ENCODE peak calls at places on chromosomes 16 and 17, in nine cellular contexts. B, M, D, C, R, H, Y, N and J are unnamed samples. For H3K4me1, the result is how much of the 10 kb centered on the place peaks cover.

GRCh38 chr17:36994438-36994837 is 45.7 kb downstream of the AATF start:
- DNase-seq in H (no peak), N (no peak), R (no peak), B (no peak), Y (no peak), C (no peak), D (no peak), M (peak), J (no peak)

GRCh38 chr17:38815576-38816193 is 9.4 kb downstream of the CWC25 start:
- DNase-seq in B (no peak), C (no peak), D (no peak), N (no peak), Y (peak), H (peak), R (no peak), M (peak), J (no peak)

GRCh38 chr17:16974569-16975265 is 2.8 kb upstream of the TNFRSF13B start:
- DNase-seq in R (no peak), C (no peak), M (no peak), D (peak), B (no peak), N (no peak), H (peak), Y (no peak), J (no peak)

GRCh38 chr16:58464047-58464915 is 35.7 kb upstream of the NDRG4 start:
- DNase-seq in R (no peak), D (no peak), M (peak), Y (peak), N (peak), C (peak), B (no peak), H (peak), J (peak)

GRCh38 chr17:60457148-60457547 is 34.9 kb downstream of the CHCT1 start:
- DNase-seq in R (no peak), N (no peak), H (no peak), C (no peak), D (no peak), Y (no peak), B (no peak), M (no peak), J (no peak)

GRCh38 chr16:3971706-3972105 is 91.2 kb upstream of the CREBBP start:
- DNase-seq in D (no peak), B (no peak), H (no peak), C (no peak), Y (no peak), R (no peak), N (no peak), M (no peak), J (no peak)

GRCh38 chr16:56346131-56346890 is 79.0 kb downstream of the AMFR start:
- DNase-seq in H (no peak), M (no peak), C (no peak), D (no peak), B (no peak), Y (no peak), N (no peak), R (no peak), J (no peak)

GRCh38 chr16:47848481-47849109 is 307.2 kb downstream of the ABCC12 start:
- DNase-seq in B (no peak), R (no peak), M (peak), N (no peak), C (peak), D (no peak), Y (peak), H (peak), J (no peak)

GRCh38 chr16:51535591-51535990 is 384.5 kb upstream of the SALL1 start:
- DNase-seq in N (no peak), C (peak), D (no peak), R (no peak), H (no peak), B (no peak), Y (no peak), M (no peak), J (no peak)

GRCh38 chr16:61929801-61930200 is 106.4 kb downstream of the CDH8 start:
- DNase-seq in N (no peak), D (no peak), Y (no peak), B (no peak), H (peak), C (no peak), R (no peak), M (no peak), J (no peak)

GRCh38 chr16:2691491-2692248 is 9.3 kb downstream of the KCTD5 start:
- DNase-seq in Y (no peak), N (peak), B (no peak), M (no peak), R (no peak), C (no peak), H (no peak), D (no peak), J (no peak)
- H3K4me2 ChIP-seq in Y (no peak), N (no peak), B (no peak), M (no peak), R (no peak), C (no peak), H (no peak), D (no peak), J (no peak)

DNA sequence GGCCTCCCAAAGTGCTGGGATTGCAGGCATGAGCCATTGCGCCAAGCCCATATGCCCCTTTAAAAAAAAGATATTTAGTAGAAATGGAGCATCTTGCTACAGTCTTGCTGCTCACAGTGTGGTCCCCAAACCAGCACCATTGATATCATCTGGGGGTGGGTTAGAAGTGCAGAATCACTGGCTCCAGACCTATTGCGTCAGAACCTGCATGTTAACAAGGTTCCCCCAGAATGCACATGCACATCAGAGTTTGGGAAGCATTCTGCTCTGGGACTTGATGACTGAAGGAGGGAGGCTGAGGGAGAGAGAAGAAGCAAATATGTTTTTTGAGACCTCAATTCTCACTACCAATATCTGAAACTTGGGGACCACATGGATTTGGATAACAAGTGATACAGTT is 16.0 kb upstream of the ARL4D start:
- DNase-seq in R (no peak), M (no peak), D (no peak), B (no peak), N (no peak), C (no peak), Y (no peak), H (no peak), J (no peak)
- TF ChIP-seq EZH2phosphoT487 in R (no peak), M (no peak), D (no peak), B (no peak), N (no peak), C (no peak), Y (no peak), H (no peak), J (no peak)

GRCh38 chr16:28258571-28258970 is 33.8 kb upstream of the SBK1 start:
- DNase-seq in R (no peak), B (no peak), Y (peak), M (peak), C (peak), N (peak), D (no peak), H (no peak), J (peak)
- H3K4me1 ChIP-seq in R (under half), B (under half), Y (under half), M (under half), C (under half), N (under half), D (under half), H (under half), J (under half)

GRCh38 chr17:46765491-46765890 is 53.0 kb downstream of the WNT3 start:
- DNase-seq in M (no peak), R (no peak), C (no peak), N (peak), B (no peak), Y (no peak), D (no peak), H (no peak), J (no peak)
- H3K4me2 ChIP-seq in M (peak), R (no peak), C (no peak), N (peak), B (peak), Y (no peak), D (no peak), H (peak), J (no peak)

DNA sequence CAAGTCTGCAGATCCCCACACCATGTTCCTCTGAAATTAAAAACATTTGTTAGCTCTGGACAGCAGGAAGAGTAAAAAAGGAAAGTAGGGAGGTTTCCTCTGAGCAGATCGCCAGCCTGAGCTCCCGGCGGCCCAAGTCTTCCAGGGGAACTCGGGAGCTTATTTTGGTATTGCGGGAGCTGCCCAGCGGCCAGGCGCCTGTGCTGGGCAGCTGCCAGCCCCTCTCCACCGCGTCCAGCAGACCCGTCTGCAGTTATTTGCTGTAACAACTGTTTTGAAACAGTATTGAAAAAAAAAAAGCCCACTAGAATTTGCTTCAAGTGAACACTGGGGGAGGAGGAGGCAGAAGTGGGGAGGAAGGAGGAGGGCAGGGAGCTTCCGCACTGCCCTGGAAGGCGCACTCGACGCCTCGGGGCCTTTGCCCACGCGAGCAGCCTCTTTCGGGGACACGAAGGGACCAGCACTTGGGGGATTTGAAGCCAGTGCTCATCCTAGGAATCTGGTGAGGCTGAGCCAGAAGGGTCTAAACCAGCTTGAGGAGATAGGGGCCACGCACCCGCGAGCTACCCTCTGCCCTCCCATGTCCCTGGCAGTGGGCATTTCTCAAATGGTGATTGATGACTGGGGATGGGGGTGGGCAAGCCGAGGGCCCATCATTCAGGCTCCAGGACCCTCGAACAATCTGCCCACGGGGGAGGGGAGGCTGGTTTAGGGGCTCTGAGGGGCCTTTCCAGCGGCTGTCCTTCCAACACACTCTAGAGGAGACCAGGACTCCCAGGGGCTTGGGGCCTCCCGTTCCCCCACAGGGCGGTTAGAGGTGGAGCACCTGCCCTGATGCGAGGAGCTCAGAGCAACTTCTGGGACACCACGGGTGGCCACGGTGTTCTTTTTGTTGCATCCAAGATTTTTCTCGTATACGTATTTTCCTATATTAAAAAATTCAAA is 3.0 kb upstream of the BAHCC1 start:
- DNase-seq in C (no peak), D (no peak), H (no peak), R (no peak), B (no peak), M (peak), N (peak), Y (peak), J (peak)
- TF ChIP-seq EZH2phosphoT487 in C (no peak), D (no peak), H (no peak), R (no peak), B (no peak), M (no peak), N (no peak), Y (no peak), J (no peak)

DNA sequence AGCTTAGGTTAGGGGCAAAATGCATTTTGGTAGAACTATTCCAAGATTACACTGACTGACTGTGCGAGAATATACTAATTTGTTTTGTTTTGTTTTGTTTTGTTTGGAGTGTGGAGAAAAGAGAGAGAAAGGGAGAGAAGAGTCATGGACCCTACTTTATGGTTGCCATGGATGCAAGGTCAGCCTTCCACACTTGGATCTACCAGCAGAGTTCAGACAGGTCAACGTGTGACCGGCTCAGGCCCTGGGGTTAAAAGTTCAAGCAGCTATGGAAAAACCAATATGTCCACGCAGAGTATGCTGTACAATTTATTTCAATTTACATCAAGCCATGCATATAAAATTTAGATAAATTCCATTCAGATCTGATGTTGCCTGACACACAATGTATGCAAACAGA is 122.8 kb downstream of the SKAP1 start:
- DNase-seq in R (no peak), N (no peak), B (no peak), H (no peak), Y (no peak), M (no peak), D (no peak), C (no peak), J (no peak)
- H3K4me1 ChIP-seq in R (under half), N (under half), B (under half), H (under half), Y (under half), M (under half), D (under half), C (under half), J (under half)